ENCODE peak calls at places on chromosomes 16 and 17, in nine cellular contexts. O is ovary; U is kidney; B is CD8-positive, alpha-beta T cell; V is heart left ventricle; Y is right atrium auricular region; G is AG09309; L is GM23338; T is neural progenitor cell. Z is an unnamed sample.

GRCh38 chr17:80705988-80706387 is 161.3 kb downstream of the RPTOR start:
- DNase-seq in Y (no peak), O (no peak), G (no peak), V (no peak), T (no peak), L (no peak), B (no peak), U (no peak), Z (no peak)

GRCh38 chr17:58189436-58190146 is 2.9 kb upstream of the EPX start:
- DNase-seq in U (peak; percentile 85), B (no peak), G (peak; percentile 54), V (no peak), O (no peak), L (no peak), Y (no peak), T (no peak), Z (no peak)

GRCh38 chr17:36629252-36629847 is 28.0 kb downstream of the MRM1 start:
- DNase-seq in G (peak; percentile 11), T (peak; percentile 85), L (peak; percentile 83), U (peak; percentile 91), O (peak; percentile 51), B (peak; percentile 85), V (peak; percentile 69), Y (peak; percentile 86), Z (peak; percentile 75)

GRCh38 chr16:88768041-88768876 is 16.8 kb downstream of the PIEZO1 start:
- DNase-seq in Y (no peak), O (peak; percentile 34), T (peak; percentile 65), V (no peak), G (no peak), B (no peak), U (peak; percentile 91), L (no peak), Z (no peak)

GRCh38 chr17:76997981-76998531 is 129.9 kb downstream of the MGAT5B start:
- DNase-seq in V (no peak), O (no peak), T (no peak), B (peak; percentile 55), U (no peak), Y (no peak), L (no peak), G (no peak), Z (peak; percentile 40)

GRCh38 chr16:1057252-1057932 is 15.2 kb upstream of the SSTR5 start:
- DNase-seq in G (no peak), U (no peak), T (peak; percentile 64), L (peak; percentile 65), Y (no peak), O (no peak), V (no peak), B (peak; percentile 75), Z (no peak)

GRCh38 chr16:66878067-66878466 is 2.2 kb upstream of the PDP2 start:
- DNase-seq in B (no peak), O (no peak), V (no peak), Y (no peak), T (no peak), L (no peak), G (no peak), U (peak; percentile 39), Z (no peak)

GRCh38 chr16:20849587-20850390 is 43.5 kb downstream of the REXO5 start:
- DNase-seq in G (peak; percentile 11), L (peak; percentile 80), Y (peak; percentile 81), U (peak; percentile 77), T (peak; percentile 68), V (peak; percentile 60), B (peak; percentile 69), O (peak; percentile 50), Z (peak; percentile 50)

GRCh38 chr17:79504181-79504605 is 106.7 kb downstream of the RBFOX3 start:
- DNase-seq in T (no peak), G (no peak), V (no peak), Y (no peak), U (no peak), O (no peak), L (peak; percentile 26), B (no peak), Z (no peak)

GRCh38 chr16:68146583-68146982 is 61.4 kb downstream of the NFATC3 start:
- DNase-seq in O (no peak), B (no peak), T (no peak), U (no peak), L (peak; percentile 12), V (no peak), Y (no peak), G (no peak), Z (no peak)

GRCh38 chr17:31092475-31093064 is 2.2 kb upstream of the NF1 start:
- DNase-seq in V (no peak), Y (no peak), B (no peak), U (no peak), O (no peak), G (no peak), T (no peak), L (no peak), Z (no peak)

GRCh38 chr16:3640207-3640606 is 14.3 kb upstream of the DNASE1 start:
- DNase-seq in V (no peak), L (no peak), T (no peak), B (no peak), G (no peak), U (no peak), Y (no peak), O (no peak), Z (no peak)

GRCh38 chr17:30234954-30235353 is 543 bp downstream of the SLC6A4 start:
- DNase-seq in O (no peak), B (no peak), U (no peak), L (no peak), V (no peak), T (peak; percentile 44), Y (no peak), G (no peak), Z (no peak)

GRCh38 chr17:76727745-76728456 is 1.3 kb downstream of the METTL23 start:
- DNase-seq in L (no peak), G (no peak), V (no peak), T (no peak), B (no peak), O (no peak), Y (no peak), U (no peak), Z (no peak)

GRCh38 chr17:78442648-78443128 is 64.2 kb downstream of the PGS1 start:
- DNase-seq in Y (peak; percentile 93), B (no peak), G (no peak), U (peak; percentile 89), O (no peak), T (no peak), V (peak; percentile 62), L (no peak), Z (no peak)

GRCh38 chr16:86198201-86199118 is 299.5 kb downstream of the IRF8 start:
- DNase-seq in G (no peak), T (peak; percentile 48), B (no peak), L (no peak), U (no peak), O (no peak), V (no peak), Y (no peak), Z (no peak)

GRCh38 chr16:22255335-22255734 is 41.9 kb upstream of the POLR3E start:
- DNase-seq in U (no peak), Y (no peak), L (no peak), T (no peak), O (no peak), G (no peak), B (no peak), V (no peak), Z (no peak)

DNA sequence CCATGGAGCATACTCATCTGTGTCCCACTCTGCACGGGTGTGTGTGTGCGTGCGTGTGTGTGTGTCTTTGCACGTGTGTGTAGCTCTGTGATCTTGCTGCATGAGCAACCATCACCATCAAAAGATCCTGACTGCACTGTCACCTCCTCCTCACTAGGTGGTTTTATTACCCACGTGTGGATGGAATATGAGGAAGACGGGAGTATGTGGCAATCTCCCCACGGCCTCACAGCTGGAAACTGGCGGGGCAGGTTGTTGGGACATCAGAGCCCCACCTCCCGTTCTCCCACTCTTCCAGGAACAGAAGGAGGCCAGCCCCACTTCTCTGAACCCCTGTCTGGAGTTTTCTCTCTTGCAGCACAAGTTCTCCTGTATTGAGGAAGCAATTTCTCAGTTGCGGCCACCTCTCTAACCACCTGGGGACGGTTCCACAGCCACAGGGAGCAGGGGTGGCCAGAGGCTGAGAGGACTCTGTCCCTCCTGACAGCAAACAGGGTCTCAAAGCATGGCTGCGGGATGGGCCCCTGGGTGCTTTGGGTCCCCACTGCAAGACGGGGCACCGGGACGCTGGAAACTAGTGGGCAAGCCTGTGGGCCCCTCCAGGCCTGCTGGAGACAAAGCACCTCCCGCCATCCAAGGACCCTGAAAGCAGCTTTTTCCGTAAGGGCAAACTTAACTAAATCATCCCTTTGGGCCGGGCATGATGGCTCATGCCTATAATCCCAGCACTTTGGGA is 27.9 kb upstream of the ATP2C2 start:
- DNase-seq in L (no peak), Y (no peak), O (no peak), G (no peak), T (no peak), U (no peak), B (no peak), V (no peak), Z (no peak)
- TF ChIP-seq CTCF in L (no peak), Y (no peak), O (no peak), G (no peak), T (no peak), U (no peak), B (no peak), V (no peak), Z (no peak)

GRCh38 chr16:84266451-84266850 is 26.6 kb upstream of the KCNG4 start:
- DNase-seq in L (peak; percentile 91), T (peak; percentile 85), G (no peak), O (no peak), V (peak; percentile 38), B (no peak), U (no peak), Y (peak; percentile 62), Z (no peak)
- TF ChIP-seq CTCF in L (no peak), T (no peak), G (no peak), O (no peak), V (no peak), B (no peak), U (no peak), Y (no peak), Z (no peak)

GRCh38 chr17:63835167-63835720 is 7.2 kb downstream of the SMARCD2 start:
- DNase-seq in L (no peak), G (no peak), Y (no peak), O (no peak), U (no peak), V (no peak), B (no peak), T (no peak), Z (no peak)
- TF ChIP-seq CTCF in L (no peak), G (no peak), Y (no peak), O (no peak), U (no peak), V (no peak), B (no peak), T (no peak), Z (no peak)

GRCh38 chr17:42964161-42964932 is at the start of gene AARSD1:
- DNase-seq in U (peak; percentile 95), B (peak; percentile 87), T (peak; percentile 92), O (peak; percentile 85), L (peak; percentile 97), G (peak; percentile 80), Y (peak; percentile 90), V (peak; percentile 93), Z (peak; percentile 79)
- TF ChIP-seq CTCF in U (no peak), B (no peak), T (no peak), O (peak; percentile 7), L (no peak), G (no peak), Y (peak; percentile 16), V (no peak), Z (no peak)

Z was measured in activated B cell treated with CpG ODN at 0.5 μM for 24 hours.